ENCODE peak calls at places on chromosomes 7 and 10, in six cellular contexts. E is tibial artery, J is progenitor cell of endocrine pancreas, R is GM12865, U is cardiac muscle cell, I is H9. Y is an unnamed sample.

GRCh38 chr7:46900312-46901263 is 681.3 kb downstream of the TNS3 start:
- DNase-seq in E (no peak), J (no peak), R (peak; percentile 10), U (peak; percentile 59), I (no peak), Y (no peak)

GRCh38 chr7:45710271-45711160 is 136.3 kb downstream of the ADCY1 start:
- DNase-seq in E (peak; percentile 60), J (no peak), R (no peak), U (no peak), I (peak; percentile 16), Y (no peak)

GRCh38 chr7:14688208-14688607 is 214.3 kb downstream of the DGKB start:
- DNase-seq in E (no peak), J (no peak), R (no peak), U (no peak), I (no peak), Y (no peak)

GRCh38 chr7:28068811-28069216 is 111.8 kb downstream of the JAZF1 start:
- DNase-seq in E (no peak), J (no peak), R (no peak), U (peak; percentile 67), I (no peak), Y (no peak)

GRCh38 chr7:153099235-153099634 is 339.7 kb downstream of the ACTR3B start:
- DNase-seq in E (no peak), J (no peak), R (no peak), U (no peak), I (no peak), Y (no peak)

GRCh38 chr10:13788701-13789447 is 202.1 kb downstream of the PRPF18 start:
- DNase-seq in E (peak; percentile 89), J (no peak), R (peak; percentile 37), U (peak; percentile 70), I (no peak), Y (no peak)

GRCh38 chr7:55349126-55349525 is 16.0 kb upstream of the LANCL2 start:
- DNase-seq in E (no peak), J (no peak), R (no peak), U (peak; percentile 40), I (no peak), Y (no peak)

GRCh38 chr10:61869772-61870520 is 31.6 kb upstream of the ARID5B start:
- DNase-seq in E (no peak), J (no peak), R (no peak), U (peak; percentile 82), I (no peak), Y (no peak)

GRCh38 chr7:136067277-136067676 is 90.1 kb upstream of the MTPN start:
- DNase-seq in E (no peak), J (no peak), R (no peak), U (no peak), I (no peak), Y (no peak)

DNA sequence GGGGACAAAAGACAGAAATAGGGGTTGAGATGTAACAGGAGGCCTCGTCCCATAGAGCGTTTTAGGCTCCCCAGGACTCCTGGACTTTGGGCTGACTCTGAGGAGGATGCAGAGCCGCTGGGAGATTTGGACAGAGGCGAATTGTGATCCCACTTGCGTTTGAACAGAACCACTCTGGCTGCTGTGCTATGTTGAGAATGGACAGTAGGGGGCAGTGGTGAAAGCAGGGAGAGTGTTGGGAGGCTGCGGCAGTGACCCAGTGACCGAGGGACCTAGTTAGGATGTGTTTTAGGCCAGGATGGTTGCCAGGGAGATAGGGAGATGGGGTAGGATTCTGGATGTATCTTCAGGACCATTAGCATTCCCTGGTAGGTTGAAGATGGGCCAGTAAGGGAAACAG is 271.6 kb downstream of the CCDC3 start:
- DNase-seq in E (no peak), J (no peak), R (no peak), U (no peak), I (peak; percentile 75), Y (peak; percentile 68)
- TF ChIP-seq CTCF in E (peak; percentile 14), J (peak; percentile 47), R (peak; percentile 24), U (peak; percentile 38), I (peak; percentile 83), Y (peak; percentile 72)

GRCh38 chr7:141262101-141262819 is 188.4 kb downstream of the TMEM178B start:
- DNase-seq in E (no peak), J (no peak), R (no peak), U (no peak), I (no peak), Y (peak; percentile 21)
- TF ChIP-seq CTCF in E (no peak), J (peak; percentile 44), R (no peak), U (no peak), I (peak; percentile 67), Y (peak; percentile 23)

GRCh38 chr10:182441-183201 is 47.4 kb downstream of the ZMYND11 start:
- DNase-seq in E (no peak), J (no peak), R (peak; percentile 8), U (peak; percentile 6), I (no peak), Y (no peak)

GRCh38 chr10:176677-177076 is 41.4 kb downstream of the ZMYND11 start:
- DNase-seq in E (no peak), J (no peak), R (no peak), U (no peak), I (no peak), Y (no peak)

GRCh38 chr10:178723-179122 is 43.5 kb downstream of the ZMYND11 start:
- DNase-seq in E (no peak), J (no peak), R (no peak), U (no peak), I (no peak), Y (no peak)

GRCh38 chr10:173741-174140 is 38.5 kb downstream of the ZMYND11 start:
- DNase-seq in E (no peak), J (no peak), R (no peak), U (no peak), I (no peak), Y (no peak)

DNA sequence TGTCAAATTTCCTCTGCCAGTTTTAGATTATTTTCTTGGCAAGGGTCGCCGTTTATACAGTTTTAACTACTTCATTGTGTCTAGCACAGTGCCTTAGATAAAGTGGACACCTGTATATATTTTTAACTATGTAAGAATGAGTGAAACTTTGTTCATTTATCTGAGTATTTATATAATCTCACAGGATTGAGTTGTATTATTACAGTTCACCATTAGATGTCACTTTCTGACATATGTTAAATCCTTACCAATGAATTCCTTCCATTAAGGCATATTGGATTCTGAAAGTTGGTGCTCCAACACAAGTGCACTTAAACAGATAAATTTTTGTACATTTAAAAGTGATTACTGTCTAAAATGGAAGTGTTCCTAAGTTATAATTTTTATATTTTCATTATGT is 43.0 kb downstream of the ZMYND11 start:
- DNase-seq in E (no peak), J (no peak), R (peak; percentile 20), U (peak; percentile 65), I (no peak), Y (no peak)
- TF ChIP-seq CTCF in E (peak; percentile 33), J (peak; percentile 27), R (no peak), U (peak; percentile 37), I (peak; percentile 42), Y (no peak)

DNA sequence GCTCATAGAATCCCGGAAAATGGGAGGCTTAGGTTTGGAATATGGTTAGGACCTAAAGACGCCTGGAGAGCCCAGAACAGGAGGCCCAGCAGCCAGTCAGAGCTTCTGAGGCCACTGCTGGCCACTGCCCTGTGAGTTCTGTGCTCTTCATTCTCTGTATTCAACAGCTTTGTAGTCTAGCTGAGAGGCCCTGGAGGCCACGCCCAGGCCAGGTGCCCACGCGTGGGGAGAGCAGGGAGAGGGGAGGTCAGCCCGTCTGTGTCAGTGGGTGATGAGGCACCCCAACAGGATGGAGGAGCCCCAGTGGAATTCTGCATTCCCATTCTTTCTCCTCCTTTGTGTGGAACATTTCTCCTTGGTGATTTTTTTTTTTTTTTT is 29.1 kb downstream of the IL15RA start:
- DNase-seq in E (no peak), J (no peak), R (no peak), U (no peak), I (no peak), Y (no peak)
- TF ChIP-seq CTCF in E (no peak), J (no peak), R (no peak), U (no peak), I (no peak), Y (no peak)

Y was measured in endothelial cell.